ENCODE peak calls at places on chromosomes 5 and 9, in seven cellular contexts. T, Z, I, R, D, V and S are unnamed samples.

GRCh38 chr9:122897969-122898368 is 7.2 kb downstream of the RC3H2 start:
- DNase-seq in I (no peak), T (no peak), V (no peak), D (no peak), Z (no peak), R (no peak), S (no peak)

GRCh38 chr9:114321759-114322158 is 1.1 kb upstream of the ORM1 start:
- DNase-seq in D (no peak), Z (no peak), V (no peak), T (no peak), I (peak; percentile 10), R (no peak), S (no peak)

GRCh38 chr5:132689518-132689917 is 15.7 kb downstream of the IL4 start:
- DNase-seq in Z (no peak), I (no peak), R (no peak), V (no peak), D (no peak), T (no peak), S (no peak)

GRCh38 chr5:36739751-36740221 is 133.4 kb downstream of the SLC1A3 start:
- DNase-seq in T (no peak), R (peak; percentile 48), V (no peak), Z (peak; percentile 89), I (peak; percentile 75), D (peak; percentile 41), S (peak; percentile 61)

GRCh38 chr5:57841671-57842375 is 359.2 kb upstream of the ACTBL2 start:
- DNase-seq in R (no peak), V (no peak), Z (peak; percentile 90), D (no peak), T (peak; percentile 97), I (no peak), S (no peak)

GRCh38 chr5:2258861-2259260 is 376.1 kb upstream of the IRX4 start:
- DNase-seq in T (no peak), Z (no peak), V (no peak), I (peak; percentile 31), D (no peak), R (no peak), S (peak; percentile 27)

GRCh38 chr5:598564-598890 is 13.6 kb upstream of the CEP72 start:
- DNase-seq in D (no peak), V (peak; percentile 21), T (no peak), Z (no peak), I (no peak), R (no peak), S (no peak)

GRCh38 chr9:20358201-20358600 is 264.1 kb downstream of the MLLT3 start:
- DNase-seq in R (no peak), I (no peak), T (no peak), V (no peak), D (no peak), Z (peak; percentile 56), S (no peak)

GRCh38 chr5:144183254-144183889 is 12.7 kb downstream of the KCTD16 start:
- DNase-seq in Z (peak; percentile 54), V (no peak), R (no peak), D (no peak), I (no peak), T (no peak), S (no peak)

GRCh38 chr5:31965227-31965626 is 208.9 kb downstream of the GOLPH3 start:
- DNase-seq in T (no peak), V (no peak), R (no peak), I (no peak), Z (no peak), D (no peak), S (no peak)

GRCh38 chr5:36442796-36443195 is 141.1 kb upstream of the RANBP3L start:
- DNase-seq in V (no peak), R (no peak), D (no peak), T (no peak), Z (peak; percentile 70), I (no peak), S (no peak)

GRCh38 chr9:76045217-76045616 is 154.7 kb downstream of the PCSK5 start:
- DNase-seq in D (no peak), Z (no peak), R (no peak), T (no peak), I (no peak), V (no peak), S (no peak)

GRCh38 chr5:122942164-122942914 is 94.2 kb downstream of the PPIC start:
- DNase-seq in R (no peak), D (no peak), V (no peak), Z (peak; percentile 25), T (no peak), I (no peak), S (no peak)

GRCh38 chr9:37921546-37922300 is 17.8 kb upstream of the SLC25A51 start:
- DNase-seq in V (no peak), R (no peak), Z (no peak), D (peak; percentile 18), I (peak; percentile 65), T (no peak), S (peak; percentile 44)

GRCh38 chr9:129586647-129587046 is 34.3 kb downstream of the C9orf50 start:
- DNase-seq in V (no peak), Z (peak; percentile 75), D (no peak), I (no peak), T (no peak), R (no peak), S (no peak)

GRCh38 chr5:109455598-109456096 is 45.9 kb upstream of the PJA2 start:
- DNase-seq in R (peak; percentile 52), T (peak; percentile 92), D (no peak), V (no peak), I (no peak), Z (peak; percentile 98), S (no peak)

GRCh38 chr9:70641631-70642030 is 227.2 kb upstream of the KLF9 start:
- DNase-seq in D (no peak), T (no peak), I (no peak), V (no peak), Z (peak; percentile 8), R (no peak), S (no peak)

GRCh38 chr5:175842947-175843793 is 28.2 kb upstream of the CPLX2 start:
- DNase-seq in D (no peak), T (peak; percentile 21), V (no peak), I (no peak), Z (peak; percentile 50), R (no peak), S (no peak)

GRCh38 chr9:125106285-125106893 is 36.9 kb downstream of the SCAI start:
- DNase-seq in I (no peak), V (no peak), D (no peak), T (peak; percentile 75), R (no peak), Z (peak; percentile 64), S (no peak)

GRCh38 chr9:6467006-6467625 is 54.1 kb downstream of the UHRF2 start:
- DNase-seq in T (no peak), D (no peak), I (no peak), Z (no peak), V (no peak), R (no peak), S (no peak)

GRCh38 chr5:154523704-154524103 is 45.7 kb upstream of the HAND1 start:
- DNase-seq in Z (peak; percentile 14), T (no peak), I (peak; percentile 55), V (no peak), R (peak; percentile 18), D (no peak), S (no peak)

GRCh38 chr9:93300585-93301081 is 116.7 kb downstream of the WNK2 start:
- DNase-seq in R (peak; percentile 26), I (peak; percentile 46), D (peak; percentile 11), Z (no peak), T (no peak), V (no peak), S (no peak)

DNA sequence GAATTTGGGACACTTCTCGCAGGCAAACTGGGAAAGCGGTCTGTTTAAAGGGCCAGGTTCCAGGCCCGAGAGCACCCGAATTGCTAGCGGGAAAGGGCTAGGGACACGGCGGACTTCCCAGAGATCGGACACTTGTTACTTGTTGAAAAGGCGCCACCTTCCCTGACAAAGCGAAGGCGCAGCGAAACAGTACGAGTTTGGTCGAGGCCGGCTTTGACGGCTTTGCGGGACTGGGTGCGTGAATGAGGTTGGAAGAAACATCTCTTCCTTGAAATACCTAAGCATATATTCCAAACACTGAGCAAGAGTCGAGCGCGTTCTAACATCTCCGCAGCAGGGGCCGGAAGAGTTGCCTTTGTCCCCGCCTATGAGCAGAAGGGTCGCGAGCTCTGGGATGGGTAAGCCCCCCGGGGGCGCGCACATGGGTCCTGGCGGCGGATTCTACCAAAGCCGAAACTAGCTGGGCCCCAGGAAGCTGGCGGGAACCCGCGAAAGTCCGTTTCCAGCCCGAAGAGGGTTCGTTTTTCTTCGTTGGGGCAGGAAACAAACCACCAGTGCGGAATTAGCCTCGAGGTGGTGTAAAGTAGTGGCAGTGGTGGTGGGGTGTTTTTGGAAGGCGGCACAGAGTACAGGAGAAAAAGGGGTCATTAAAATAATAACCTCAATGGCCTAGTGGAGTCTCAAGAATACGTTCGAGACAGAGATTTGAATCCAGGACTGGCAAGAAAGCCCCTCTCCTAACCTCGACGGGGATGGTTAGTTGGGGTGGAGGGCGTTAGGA is 1.5 kb downstream of the GDNF start:
- DNase-seq in D (peak; percentile 42), T (no peak), V (no peak), I (no peak), R (no peak), Z (peak; percentile 33), S (no peak)
- H3K4me3 ChIP-seq in D (peak overlapping the region; percentile 55), T (peak overlapping the region; percentile 68), V (no peak overlapping the region), I (no peak overlapping the region), R (peak overlapping the region; percentile 38), Z (peak overlapping the region; percentile 32), S (no peak overlapping the region)

DNA sequence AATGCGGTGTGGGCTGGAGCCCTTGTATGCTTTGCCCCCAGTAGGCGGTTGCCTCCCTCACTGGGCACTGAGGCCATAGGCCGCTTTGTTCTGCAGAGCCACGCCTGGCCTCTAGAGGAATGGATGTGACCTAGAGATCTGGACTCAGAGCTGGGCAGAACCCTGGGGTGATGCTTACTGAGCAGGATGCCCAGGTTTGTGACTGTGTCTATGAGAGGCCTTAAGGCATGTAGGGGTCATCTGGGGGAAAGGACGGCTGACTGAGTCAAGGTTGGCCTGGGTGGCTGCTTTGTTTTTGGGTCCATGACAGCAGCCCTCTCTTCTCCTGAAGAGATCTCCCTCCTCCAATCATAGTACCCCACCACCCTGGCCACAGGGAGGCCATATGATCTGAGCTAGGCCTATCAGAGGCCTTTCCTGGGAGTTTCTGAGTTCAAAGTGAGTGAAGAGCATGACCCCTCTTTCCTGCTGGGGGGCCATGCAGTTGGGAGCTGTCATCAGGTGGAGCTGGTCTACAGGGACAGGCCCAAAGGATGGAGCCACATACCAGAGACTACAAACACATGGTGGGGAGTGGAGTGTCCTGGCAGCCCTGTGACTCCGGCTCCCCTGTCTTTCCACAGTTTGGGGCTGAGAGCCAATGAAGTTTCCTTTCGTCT is 165.5 kb downstream of the AUH start:
- DNase-seq in T (no peak), V (peak; percentile 70), D (no peak), Z (no peak), R (no peak), I (no peak), S (no peak)
- H3K4me3 ChIP-seq in T (no peak overlapping the region), V (no peak overlapping the region), D (no peak overlapping the region), Z (no peak overlapping the region), R (no peak overlapping the region), I (no peak overlapping the region), S (no peak overlapping the region)

GRCh38 chr5:6732634-6733410 is 19.6 kb downstream of the TENT4A start:
- DNase-seq in D (no peak), R (peak; percentile 37), T (no peak), Z (peak; percentile 79), V (no peak), I (peak; percentile 64), S (no peak)
- H3K4me3 ChIP-seq in D (no peak overlapping the region), R (no peak overlapping the region), T (peak overlapping the region; percentile 16), Z (no peak overlapping the region), V (no peak overlapping the region), I (no peak overlapping the region), S (peak overlapping the region; percentile 9)

DNA sequence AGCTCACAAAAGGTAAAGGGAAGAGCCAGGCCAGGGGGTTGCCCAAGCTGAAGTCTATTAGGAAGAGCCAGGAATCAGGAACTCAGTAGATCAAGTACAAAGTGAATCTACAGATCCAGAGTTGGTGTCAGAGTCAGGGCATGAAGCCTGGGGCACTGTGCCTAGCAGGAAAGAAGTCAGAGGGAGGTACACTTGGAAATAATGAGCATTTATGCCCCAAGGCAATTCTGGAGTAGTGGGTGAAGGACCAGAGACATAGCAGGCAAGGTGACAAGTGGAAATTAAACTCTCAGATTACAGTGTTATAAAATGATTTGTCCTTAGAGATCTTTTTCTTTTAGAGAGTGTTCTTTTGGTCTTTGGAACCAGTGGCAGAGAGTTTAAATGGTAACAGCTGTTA is 138.0 kb downstream of the ADAMTSL1 start:
- DNase-seq in Z (no peak), V (no peak), T (no peak), I (no peak), D (no peak), R (no peak), S (no peak)
- H3K4me3 ChIP-seq in Z (no peak overlapping the region), V (no peak overlapping the region), T (no peak overlapping the region), I (no peak overlapping the region), D (no peak overlapping the region), R (no peak overlapping the region), S (no peak overlapping the region)